ENCODE peak calls at places on chromosome 1, in four cellular contexts. J, H, B and D are unnamed samples.

GRCh38 chr1:184724843-184725242 is 29.8 kb downstream of the EDEM3 start:
- DNase-seq in H (no peak), J (no peak), B (no peak), D (no peak)

GRCh38 chr1:245092638-245092976 is 62.2 kb upstream of the KIF26B start:
- DNase-seq in J (no peak), H (no peak), B (no peak), D (no peak)

GRCh38 chr1:112297536-112297935 is 98.5 kb upstream of the CTTNBP2NL start:
- DNase-seq in H (no peak), B (no peak), J (no peak), D (no peak)

GRCh38 chr1:228350831-228351781 is 55.5 kb downstream of the TRIM11 start:
- DNase-seq in B (peak; percentile 54), J (no peak), H (no peak), D (no peak)

GRCh38 chr1:103538226-103538625 is 12.7 kb downstream of the RNPC3 start:
- DNase-seq in B (no peak), H (no peak), J (no peak), D (no peak)

GRCh38 chr1:43447891-43448708 is 5.6 kb downstream of the HYI start:
- DNase-seq in J (no peak), B (peak; percentile 59), H (no peak), D (peak; percentile 5)

GRCh38 chr1:58802640-58803476 is 19.0 kb upstream of the JUN start:
- DNase-seq in H (no peak), J (no peak), B (no peak), D (no peak)

GRCh38 chr1:145892486-145893087 is 6.9 kb upstream of the ANKRD35 start:
- DNase-seq in H (peak; percentile 45), B (no peak), J (no peak), D (no peak)

GRCh38 chr1:162956922-162957321 is 95.9 kb upstream of the CCDC190 start:
- DNase-seq in J (no peak), H (no peak), B (no peak), D (no peak)

GRCh38 chr1:201850053-201850397 is 21.1 kb downstream of the IPO9 start:
- DNase-seq in J (no peak), B (no peak), H (no peak), D (no peak)

GRCh38 chr1:182608236-182608635 is 4.0 kb upstream of the RGS16 start:
- DNase-seq in H (no peak), J (no peak), B (no peak), D (no peak)

GRCh38 chr1:201310986-201311355 is 27.7 kb downstream of the PKP1 start:
- DNase-seq in B (no peak), J (no peak), H (no peak), D (no peak)

GRCh38 chr1:150257624-150258274 is at the start of gene CA14:
- DNase-seq in H (no peak), J (no peak), B (no peak), D (no peak)

GRCh38 chr1:25168193-25169071 is 63.9 kb downstream of the SYF2 start:
- DNase-seq in J (no peak), H (peak; percentile 80), B (no peak), D (peak; percentile 26)

GRCh38 chr1:91124989-91125417 is 103.2 kb upstream of the ZNF644 start:
- DNase-seq in J (no peak), H (peak; percentile 15), B (no peak), D (no peak)

GRCh38 chr1:2049517-2050481 is at the start of gene PRKCZ:
- DNase-seq in B (peak; percentile 84), H (peak; percentile 97), J (peak; percentile 95), D (peak; percentile 97)

GRCh38 chr1:119631433-119632102 is 16.5 kb downstream of the ZNF697 start:
- DNase-seq in J (no peak), H (peak; percentile 63), B (peak; percentile 93), D (peak; percentile 84)

GRCh38 chr1:164771001-164771550 is 212.1 kb downstream of the PBX1 start:
- DNase-seq in J (no peak), B (no peak), H (no peak), D (no peak)

GRCh38 chr1:173269490-173270230 is 62.5 kb upstream of the TNFSF4 start:
- DNase-seq in H (no peak), B (no peak), J (no peak), D (no peak)

GRCh38 chr1:34896612-34897011 is 32.8 kb downstream of the DLGAP3 start:
- DNase-seq in B (no peak), J (no peak), H (no peak), D (no peak)

GRCh38 chr1:46466477-46467182 is 23.0 kb upstream of the DMBX1 start:
- DNase-seq in J (no peak), H (peak; percentile 35), B (no peak), D (no peak)

DNA sequence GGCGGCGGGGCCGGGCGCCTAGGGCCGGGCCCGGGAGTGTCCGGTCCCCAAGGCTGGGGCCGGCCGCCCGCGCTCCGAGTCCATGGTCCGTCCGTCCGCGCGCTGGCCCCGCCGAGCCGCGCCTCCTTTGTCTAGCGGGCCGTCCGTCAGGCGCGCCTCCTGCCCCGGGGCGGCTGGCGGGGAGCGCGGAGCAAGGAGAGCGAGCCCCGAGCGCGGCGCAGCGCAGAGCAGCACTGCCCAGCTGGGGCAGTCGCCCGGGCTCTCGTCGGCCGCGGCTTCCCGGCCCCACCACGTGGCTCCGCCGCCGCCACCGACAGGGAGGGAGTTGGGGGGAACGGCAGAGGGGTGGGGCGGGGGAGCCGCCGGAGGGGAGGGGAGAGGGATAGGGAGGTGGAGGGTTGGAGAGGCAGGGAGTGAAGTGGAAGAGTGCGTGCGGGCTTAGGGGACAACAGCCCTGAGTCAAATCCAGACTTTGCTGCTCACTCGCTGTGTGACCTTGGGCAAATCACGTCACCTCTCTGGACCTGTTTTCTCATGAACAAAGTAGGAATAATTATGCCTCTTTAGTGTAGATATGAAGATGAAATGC is at the start of gene NKAIN1:
- DNase-seq in H (peak; percentile 69), B (no peak), J (no peak), D (no peak)
- H3K27ac ChIP-seq in H (no peak within 1 kb of the TSS), B (no peak within 1 kb of the TSS), J (no peak within 1 kb of the TSS), D (no peak within 1 kb of the TSS)

GRCh38 chr1:85245891-85246290 is 13.6 kb downstream of the C1orf52 start:
- DNase-seq in H (no peak), J (no peak), B (no peak), D (no peak)
- H3K27ac ChIP-seq in H (peak overlapping the region; percentile 90), J (no peak overlapping the region), B (no peak overlapping the region), D (peak overlapping the region; percentile 65)

GRCh38 chr1:52928083-52928404 is 968 bp downstream of the SCP2 start:
- DNase-seq in H (no peak), J (no peak), B (no peak), D (no peak)
- H3K27ac ChIP-seq in H (peak overlapping the region; percentile 74), J (peak overlapping the region; percentile 13), B (no peak overlapping the region), D (peak overlapping the region; percentile 83)

DNA sequence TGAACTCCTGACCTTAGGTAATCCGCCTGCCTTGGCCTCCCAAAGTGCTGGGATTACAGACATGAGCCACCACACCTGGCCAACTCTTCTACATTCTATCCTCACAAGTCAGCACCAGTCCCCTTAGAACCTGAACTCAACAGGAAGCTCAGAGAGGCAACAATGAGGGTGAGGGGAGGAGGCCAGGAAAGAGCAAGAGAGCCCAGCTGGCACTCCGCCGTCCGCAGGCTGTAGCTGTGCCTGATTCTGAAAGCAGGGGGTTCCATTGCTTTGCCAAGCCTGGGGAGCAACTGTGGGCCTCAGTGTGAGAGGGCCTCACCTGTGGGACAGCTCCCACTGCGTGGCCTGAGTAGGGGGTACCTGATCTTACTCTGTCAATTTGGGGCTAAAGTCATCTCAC is 18.7 kb downstream of the STK40 start:
- DNase-seq in B (no peak), J (peak; percentile 57), H (no peak), D (no peak)
- H3K27ac ChIP-seq in B (no peak overlapping the region), J (no peak overlapping the region), H (no peak overlapping the region), D (peak overlapping the region; percentile 59)

DNA sequence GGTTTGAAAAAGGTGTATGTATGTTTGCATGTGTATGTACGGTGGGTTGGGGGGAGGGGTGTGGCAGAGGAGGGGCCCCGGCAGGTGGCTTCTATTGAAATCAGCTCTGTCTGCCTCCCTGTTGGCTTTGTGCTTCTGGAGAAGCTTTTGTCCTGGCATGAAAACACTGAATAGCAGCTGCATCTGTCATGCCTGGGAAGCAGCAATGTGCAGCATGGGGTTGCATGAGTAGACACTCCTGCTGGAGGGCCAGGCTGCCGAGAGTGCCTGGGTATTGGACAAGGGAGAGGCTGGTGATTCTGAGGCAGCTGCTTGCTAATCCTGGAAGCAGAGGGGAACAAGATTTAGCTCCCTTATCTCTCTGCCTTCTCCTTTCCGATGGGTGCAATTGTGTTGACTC is 20.5 kb downstream of the MAPKAPK2 start:
- DNase-seq in H (peak; percentile 52), B (peak; percentile 67), J (no peak), D (no peak)
- H3K27ac ChIP-seq in H (peak overlapping the region; percentile 47), B (peak overlapping the region; percentile 57), J (no peak overlapping the region), D (peak overlapping the region; percentile 60)